ENCODE peak calls at places on chromosomes 2 and 18, in four cellular contexts. One of them, this sample, is unnamed.

GRCh38 chr2:178279142-178279541 is 84.8 kb downstream of the OSBPL6 start:
- DNase-seq in H54: peak
- DNase-seq in fibroblast of lung: peak
- DNase-seq in mucosa of gallbladder: no peak
- DNase-seq in this sample: peak

GRCh38 chr2:54638103-54638502 is 85.4 kb upstream of the EML6 start:
- DNase-seq in H54: no peak
- DNase-seq in fibroblast of lung: no peak
- DNase-seq in mucosa of gallbladder: no peak
- DNase-seq in this sample: no peak

GRCh38 chr2:23801396-23801795 is 125.5 kb downstream of the ATAD2B start:
- DNase-seq in H54: no peak
- DNase-seq in fibroblast of lung: peak
- DNase-seq in mucosa of gallbladder: no peak
- DNase-seq in this sample: peak

GRCh38 chr18:22170421-22171262 is 1.3 kb downstream of the GATA6 start:
- DNase-seq in H54: peak
- DNase-seq in fibroblast of lung: peak
- DNase-seq in mucosa of gallbladder: no peak
- DNase-seq in this sample: peak

GRCh38 chr2:27954261-27954673 is 63.7 kb downstream of the BABAM2 start:
- DNase-seq in H54: no peak
- DNase-seq in fibroblast of lung: peak
- DNase-seq in mucosa of gallbladder: no peak
- DNase-seq in this sample: no peak

GRCh38 chr2:72378737-72379346 is 231.2 kb upstream of the CYP26B1 start:
- DNase-seq in H54: no peak
- DNase-seq in fibroblast of lung: peak
- DNase-seq in mucosa of gallbladder: no peak
- DNase-seq in this sample: no peak

GRCh38 chr2:111647359-111647758 is 236.6 kb downstream of the ANAPC1 start:
- DNase-seq in H54: no peak
- DNase-seq in fibroblast of lung: no peak
- DNase-seq in mucosa of gallbladder: no peak
- DNase-seq in this sample: no peak

GRCh38 chr18:34322365-34323289 is 97.9 kb upstream of the NOL4 start:
- DNase-seq in H54: no peak
- DNase-seq in fibroblast of lung: peak
- DNase-seq in mucosa of gallbladder: peak
- DNase-seq in this sample: no peak

GRCh38 chr18:63260075-63260754 is 59.4 kb downstream of the BCL2 start:
- DNase-seq in H54: no peak
- DNase-seq in fibroblast of lung: no peak
- DNase-seq in mucosa of gallbladder: no peak
- DNase-seq in this sample: no peak